ENCODE peak calls at places on chromosomes 4 and X, in four cellular contexts. One of them, this sample, is unnamed.

GRCh38 chrX:155246748-155247147 is 17.5 kb downstream of the RAB39B start:
- DNase-seq in A673: no peak
- DNase-seq in transverse colon: no peak
- DNase-seq in tibial artery: no peak
- DNase-seq in this sample: no peak

GRCh38 chr4:111546881-111547280 is 598.4 kb upstream of the FAM241A start:
- DNase-seq in A673: no peak
- DNase-seq in transverse colon: no peak
- DNase-seq in tibial artery: no peak
- DNase-seq in this sample: no peak

GRCh38 chrX:38080808-38081207 is 74.5 kb downstream of the SYTL5 start:
- DNase-seq in A673: peak; percentile 26
- DNase-seq in transverse colon: no peak
- DNase-seq in tibial artery: no peak
- DNase-seq in this sample: no peak

GRCh38 chrX:9396930-9397329 is 67.9 kb upstream of the TBL1X start:
- DNase-seq in A673: no peak
- DNase-seq in transverse colon: no peak
- DNase-seq in tibial artery: no peak
- DNase-seq in this sample: no peak

GRCh38 chrX:46758163-46758955 is 559 bp downstream of the SLC9A7 start:
- DNase-seq in A673: no peak
- DNase-seq in transverse colon: peak; percentile 12
- DNase-seq in tibial artery: no peak
- DNase-seq in this sample: no peak

GRCh38 chr4:35250771-35251170 is 993.5 kb downstream of the ARAP2 start:
- DNase-seq in A673: no peak
- DNase-seq in transverse colon: no peak
- DNase-seq in tibial artery: no peak
- DNase-seq in this sample: no peak

GRCh38 chrX:71859637-71860036 is 51.0 kb upstream of the NHSL2 start:
- DNase-seq in A673: peak; percentile 61
- DNase-seq in transverse colon: no peak
- DNase-seq in tibial artery: no peak
- DNase-seq in this sample: no peak

GRCh38 chr4:185020293-185020808 is 2.1 kb downstream of the HELT start:
- DNase-seq in A673: no peak
- DNase-seq in transverse colon: no peak
- DNase-seq in tibial artery: no peak
- DNase-seq in this sample: no peak

GRCh38 chr4:110671679-110672078 is 48.8 kb upstream of the PITX2 start:
- DNase-seq in A673: peak; percentile 12
- DNase-seq in transverse colon: peak; percentile 19
- DNase-seq in tibial artery: no peak
- DNase-seq in this sample: no peak

GRCh38 chr4:41661447-41662076 is 87.0 kb downstream of the PHOX2B start:
- DNase-seq in A673: peak; percentile 63
- DNase-seq in transverse colon: peak; percentile 54
- DNase-seq in tibial artery: peak; percentile 72
- DNase-seq in this sample: no peak

GRCh38 chr4:184782731-184783472 is 42.9 kb downstream of the ACSL1 start:
- DNase-seq in A673: no peak
- DNase-seq in transverse colon: no peak
- DNase-seq in tibial artery: no peak
- DNase-seq in this sample: no peak

GRCh38 chrX:68826113-68826980 is 2.5 kb upstream of the EFNB1 start:
- DNase-seq in A673: no peak
- DNase-seq in transverse colon: no peak
- DNase-seq in tibial artery: no peak
- DNase-seq in this sample: no peak

GRCh38 chrX:55450259-55450658 is 1.7 kb upstream of the MAGEH1 start:
- DNase-seq in A673: no peak
- DNase-seq in transverse colon: no peak
- DNase-seq in tibial artery: no peak
- DNase-seq in this sample: no peak

GRCh38 chrX:40366661-40367060 is 214.1 kb upstream of the ATP6AP2 start:
- DNase-seq in A673: no peak
- DNase-seq in transverse colon: no peak
- DNase-seq in tibial artery: no peak
- DNase-seq in this sample: no peak
- H3K27ac ChIP-seq in A673: no peak overlapping the region
- H3K27ac ChIP-seq in transverse colon: no peak overlapping the region
- H3K27ac ChIP-seq in tibial artery: no peak overlapping the region
- H3K27ac ChIP-seq in this sample: no peak overlapping the region

DNA sequence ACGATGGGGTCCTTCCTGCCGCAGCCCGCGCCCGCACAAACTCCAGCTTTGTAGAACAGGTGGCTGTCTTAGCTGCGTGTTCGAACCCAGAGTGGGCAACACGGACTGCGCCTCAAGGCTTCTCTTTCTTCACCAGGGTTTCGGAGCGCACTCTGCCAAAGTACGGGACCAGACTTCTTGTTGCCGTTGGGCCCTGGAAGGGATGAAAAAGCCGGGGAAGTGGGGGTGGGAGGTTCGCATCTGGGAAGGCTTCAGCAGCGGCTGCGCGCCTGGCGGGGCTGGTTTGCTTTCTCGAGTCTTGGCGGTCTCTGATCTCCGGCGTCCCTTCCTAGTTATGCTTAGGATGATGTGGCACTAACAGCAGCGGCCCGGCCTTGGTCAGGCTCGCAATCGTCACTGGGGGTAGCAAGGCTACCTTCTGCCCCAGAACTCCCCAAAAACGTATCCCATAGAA is 673 bp downstream of the PARM1 start:
- DNase-seq in A673: peak; percentile 16
- DNase-seq in transverse colon: peak; percentile 40
- DNase-seq in tibial artery: peak; percentile 71
- DNase-seq in this sample: peak; percentile 65
- H3K27ac ChIP-seq in A673: no peak overlapping the region
- H3K27ac ChIP-seq in transverse colon: peak overlapping the region; percentile 88
- H3K27ac ChIP-seq in tibial artery: peak overlapping the region; percentile 84
- H3K27ac ChIP-seq in this sample: peak overlapping the region; percentile 89

GRCh38 chr4:123127865-123128264 is 205.5 kb upstream of the NUDT6 start:
- DNase-seq in A673: peak; percentile 94
- DNase-seq in transverse colon: no peak
- DNase-seq in tibial artery: no peak
- DNase-seq in this sample: no peak

GRCh38 chr4:123125477-123125876 is 203.1 kb upstream of the NUDT6 start:
- DNase-seq in A673: no peak
- DNase-seq in transverse colon: no peak
- DNase-seq in tibial artery: no peak
- DNase-seq in this sample: no peak

GRCh38 chr4:123121241-123121907 is 199.0 kb upstream of the NUDT6 start:
- DNase-seq in A673: no peak
- DNase-seq in transverse colon: no peak
- DNase-seq in tibial artery: no peak
- DNase-seq in this sample: no peak

GRCh38 chr4:123127218-123127617 is 204.8 kb upstream of the NUDT6 start:
- DNase-seq in A673: peak; percentile 55
- DNase-seq in transverse colon: no peak
- DNase-seq in tibial artery: no peak
- DNase-seq in this sample: no peak
- H3K27ac ChIP-seq in A673: peak overlapping the region; percentile 72
- H3K27ac ChIP-seq in transverse colon: no peak overlapping the region
- H3K27ac ChIP-seq in tibial artery: no peak overlapping the region
- H3K27ac ChIP-seq in this sample: no peak overlapping the region

GRCh38 chr4:31085736-31086135 is 365.6 kb downstream of the PCDH7 start:
- DNase-seq in A673: peak; percentile 91
- DNase-seq in transverse colon: no peak
- DNase-seq in tibial artery: no peak
- DNase-seq in this sample: no peak
- H3K27ac ChIP-seq in A673: peak overlapping the region; percentile 86
- H3K27ac ChIP-seq in transverse colon: no peak overlapping the region
- H3K27ac ChIP-seq in tibial artery: peak overlapping the region; percentile 65
- H3K27ac ChIP-seq in this sample: peak overlapping the region; percentile 83

This sample was measured in ascending aorta.